ENCODE peak calls at places on chromosomes 5 and 9, in four cellular contexts. One of them, this sample, is unnamed.

GRCh38 chr9:78033870-78034269 is 2.3 kb upstream of the GNAQ start:
- DNase-seq in PC-9: no peak
- DNase-seq in HCT116: no peak
- DNase-seq in SK-N-SH: no peak
- DNase-seq in this sample: no peak

GRCh38 chr5:103243665-103244064 is 14.9 kb upstream of the MACIR start:
- DNase-seq in HCT116: no peak
- DNase-seq in SK-N-SH: no peak
- DNase-seq in PC-9: no peak
- DNase-seq in this sample: no peak

GRCh38 chr5:176573564-176574296 is 24.6 kb downstream of the CDHR2 start:
- DNase-seq in SK-N-SH: peak; percentile 94
- DNase-seq in HCT116: peak; percentile 32
- DNase-seq in PC-9: peak; percentile 62
- DNase-seq in this sample: peak; percentile 74

GRCh38 chr9:629136-629535 is 212.4 kb upstream of the DMRT1 start:
- DNase-seq in SK-N-SH: no peak
- DNase-seq in HCT116: no peak
- DNase-seq in PC-9: no peak
- DNase-seq in this sample: no peak

GRCh38 chr9:86098793-86099694 is at the start of gene GOLM1:
- DNase-seq in HCT116: no peak
- DNase-seq in SK-N-SH: peak; percentile 93
- DNase-seq in PC-9: peak; percentile 77
- DNase-seq in this sample: no peak

GRCh38 chr5:13994606-13995336 is 50.3 kb upstream of the DNAH5 start:
- DNase-seq in PC-9: no peak
- DNase-seq in HCT116: no peak
- DNase-seq in SK-N-SH: no peak
- DNase-seq in this sample: no peak

GRCh38 chr9:110432253-110432652 is 94.6 kb upstream of the TXNDC8 start:
- DNase-seq in SK-N-SH: no peak
- DNase-seq in PC-9: no peak
- DNase-seq in HCT116: no peak
- DNase-seq in this sample: no peak

GRCh38 chr5:107704686-107705389 is 34.1 kb upstream of the EFNA5 start:
- DNase-seq in SK-N-SH: no peak
- DNase-seq in PC-9: no peak
- DNase-seq in HCT116: no peak
- DNase-seq in this sample: no peak

GRCh38 chr9:137407590-137408300 is 15.2 kb downstream of the EXD3 start:
- DNase-seq in SK-N-SH: no peak
- DNase-seq in PC-9: no peak
- DNase-seq in HCT116: no peak
- DNase-seq in this sample: no peak

GRCh38 chr5:91848453-91848852 is 465.3 kb upstream of the ARRDC3 start:
- DNase-seq in PC-9: peak; percentile 31
- DNase-seq in HCT116: peak; percentile 81
- DNase-seq in SK-N-SH: no peak
- DNase-seq in this sample: no peak

GRCh38 chr5:157471709-157472108 is 11.7 kb downstream of the NIPAL4 start:
- DNase-seq in SK-N-SH: peak; percentile 51
- DNase-seq in PC-9: peak; percentile 9
- DNase-seq in HCT116: peak; percentile 34
- DNase-seq in this sample: peak; percentile 61

GRCh38 chr5:116574682-116575634 is at the start of gene SEMA6A:
- DNase-seq in HCT116: peak; percentile 95
- DNase-seq in PC-9: peak; percentile 12
- DNase-seq in SK-N-SH: peak; percentile 90
- DNase-seq in this sample: no peak

GRCh38 chr5:116571568-116572321 is 2.9 kb downstream of the SEMA6A start:
- DNase-seq in PC-9: no peak
- DNase-seq in HCT116: no peak
- DNase-seq in SK-N-SH: peak; percentile 25
- DNase-seq in this sample: no peak

GRCh38 chr5:116572375-116573278 is 2.0 kb downstream of the SEMA6A start:
- DNase-seq in SK-N-SH: peak; percentile 78
- DNase-seq in PC-9: no peak
- DNase-seq in HCT116: no peak
- DNase-seq in this sample: no peak

GRCh38 chr5:116573617-116574431 is 799 bp downstream of the SEMA6A start:
- DNase-seq in PC-9: no peak
- DNase-seq in SK-N-SH: peak; percentile 69
- DNase-seq in HCT116: no peak
- DNase-seq in this sample: no peak

DNA sequence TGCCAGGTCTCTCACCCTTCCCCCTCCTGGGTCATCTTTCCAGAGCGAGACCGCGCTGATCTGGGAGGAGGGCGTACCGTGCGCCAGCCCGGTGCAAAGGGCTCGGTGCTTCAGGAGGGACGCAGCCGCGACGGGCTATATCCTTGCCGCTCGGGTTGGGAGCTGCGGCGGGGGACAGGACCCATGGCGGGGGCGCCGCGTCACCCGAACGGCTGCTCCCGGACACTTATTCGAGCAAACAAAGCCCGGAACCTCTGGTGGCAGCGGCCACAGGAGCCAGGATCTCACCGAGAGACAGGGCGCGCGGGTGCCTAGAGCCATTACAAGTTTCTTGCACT is 1.4 kb downstream of the SEMA6A start:
- DNase-seq in SK-N-SH: peak; percentile 64
- DNase-seq in HCT116: no peak
- DNase-seq in PC-9: no peak
- DNase-seq in this sample: no peak
- H3K4me3 ChIP-seq in SK-N-SH: peak overlapping the region; percentile 56
- H3K4me3 ChIP-seq in HCT116: peak overlapping the region; percentile 70
- H3K4me3 ChIP-seq in PC-9: no peak overlapping the region
- H3K4me3 ChIP-seq in this sample: no peak overlapping the region

GRCh38 chr9:82893549-82893948 is 169.4 kb downstream of the RASEF start:
- DNase-seq in SK-N-SH: no peak
- DNase-seq in PC-9: no peak
- DNase-seq in HCT116: no peak
- DNase-seq in this sample: no peak
- H3K9me2 ChIP-seq in SK-N-SH: no peaks in the 10 kb centered on the region
- H3K9me2 ChIP-seq in PC-9: no peaks in the 10 kb centered on the region
- H3K9me2 ChIP-seq in HCT116: no peaks in the 10 kb centered on the region
- H3K9me2 ChIP-seq in this sample: no peaks in the 10 kb centered on the region

GRCh38 chr9:113879906-113880305 is 3.8 kb downstream of the ZNF618 start:
- DNase-seq in HCT116: no peak
- DNase-seq in SK-N-SH: no peak
- DNase-seq in PC-9: no peak
- DNase-seq in this sample: no peak

GRCh38 chr9:113882181-113882580 is 6.1 kb downstream of the ZNF618 start:
- DNase-seq in SK-N-SH: no peak
- DNase-seq in HCT116: no peak
- DNase-seq in PC-9: no peak
- DNase-seq in this sample: no peak

GRCh38 chr9:113886003-113886324 is 9.9 kb downstream of the ZNF618 start:
- DNase-seq in PC-9: no peak
- DNase-seq in SK-N-SH: no peak
- DNase-seq in HCT116: no peak
- DNase-seq in this sample: no peak

GRCh38 chr9:113885183-113886002 is 9.3 kb downstream of the ZNF618 start:
- DNase-seq in PC-9: no peak
- DNase-seq in SK-N-SH: no peak
- DNase-seq in HCT116: no peak
- DNase-seq in this sample: no peak

DNA sequence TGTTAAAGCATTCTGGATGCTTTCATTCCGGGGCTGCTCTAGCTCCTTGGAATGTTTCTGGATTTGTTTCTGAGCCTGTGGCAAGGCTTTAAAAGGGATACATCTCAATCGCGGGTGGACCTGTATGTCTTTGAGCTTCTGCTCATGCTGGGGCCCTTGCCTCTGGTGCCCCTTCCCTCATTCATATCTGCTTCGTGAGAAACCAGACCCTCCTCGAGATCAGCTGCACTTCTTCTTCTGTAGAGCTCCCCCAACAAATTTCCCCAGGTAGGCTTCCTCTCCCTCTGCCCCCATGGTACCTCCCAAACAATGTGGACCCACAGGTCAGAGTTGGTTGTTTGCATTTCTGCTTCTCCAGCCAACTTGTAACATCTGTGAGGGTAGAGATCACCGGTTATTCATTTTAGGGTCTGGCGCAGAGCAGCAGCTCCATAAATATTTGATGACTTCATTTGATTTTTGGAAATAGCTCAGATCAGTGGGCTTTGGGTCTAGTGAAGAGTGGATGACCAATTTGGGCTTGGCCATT is 6.6 kb downstream of the ZNF618 start:
- DNase-seq in PC-9: no peak
- DNase-seq in HCT116: no peak
- DNase-seq in SK-N-SH: no peak
- DNase-seq in this sample: no peak
- H3K4me1 ChIP-seq in PC-9: no peaks in the 10 kb centered on the region
- H3K4me1 ChIP-seq in HCT116: peaks cover 15% of the 10 kb centered on the region
- H3K4me1 ChIP-seq in SK-N-SH: peaks cover 18% of the 10 kb centered on the region
- H3K4me1 ChIP-seq in this sample: no peaks in the 10 kb centered on the region

DNA sequence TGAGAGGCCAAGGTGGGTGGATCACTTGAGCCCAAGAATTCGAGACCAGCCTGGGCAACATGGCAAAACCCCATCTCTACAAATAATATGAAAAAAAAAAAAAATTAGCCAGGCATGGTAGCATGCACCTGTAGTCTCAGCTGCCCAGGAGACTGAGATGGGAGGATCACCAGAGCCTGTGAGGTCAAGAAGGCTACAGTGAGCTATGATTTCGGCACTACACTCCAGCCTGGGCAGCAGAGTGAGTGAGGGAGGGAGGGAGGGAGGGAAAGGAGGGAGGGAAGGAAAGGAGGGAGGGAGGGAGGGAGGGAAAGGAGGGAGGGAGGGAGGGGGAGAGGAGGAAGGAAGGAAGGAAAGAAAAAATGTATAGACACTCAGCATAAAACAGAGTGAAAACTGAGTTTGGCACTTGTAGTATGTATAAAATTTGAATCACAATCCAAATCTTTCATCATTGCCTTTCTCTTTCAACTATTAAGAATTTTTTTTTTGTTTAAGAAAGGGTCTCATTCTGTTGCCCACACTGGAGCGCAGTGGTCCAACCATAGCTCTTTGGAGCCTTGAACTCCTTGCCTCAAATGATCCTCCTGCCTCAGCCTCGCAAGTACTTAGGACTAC is 27.8 kb downstream of the SERINC5 start:
- DNase-seq in HCT116: no peak
- DNase-seq in PC-9: no peak
- DNase-seq in SK-N-SH: no peak
- DNase-seq in this sample: no peak
- H3K4me3 ChIP-seq in HCT116: no peak overlapping the region
- H3K4me3 ChIP-seq in PC-9: no peak overlapping the region
- H3K4me3 ChIP-seq in SK-N-SH: no peak overlapping the region
- H3K4me3 ChIP-seq in this sample: peak overlapping the region; percentile 14

DNA sequence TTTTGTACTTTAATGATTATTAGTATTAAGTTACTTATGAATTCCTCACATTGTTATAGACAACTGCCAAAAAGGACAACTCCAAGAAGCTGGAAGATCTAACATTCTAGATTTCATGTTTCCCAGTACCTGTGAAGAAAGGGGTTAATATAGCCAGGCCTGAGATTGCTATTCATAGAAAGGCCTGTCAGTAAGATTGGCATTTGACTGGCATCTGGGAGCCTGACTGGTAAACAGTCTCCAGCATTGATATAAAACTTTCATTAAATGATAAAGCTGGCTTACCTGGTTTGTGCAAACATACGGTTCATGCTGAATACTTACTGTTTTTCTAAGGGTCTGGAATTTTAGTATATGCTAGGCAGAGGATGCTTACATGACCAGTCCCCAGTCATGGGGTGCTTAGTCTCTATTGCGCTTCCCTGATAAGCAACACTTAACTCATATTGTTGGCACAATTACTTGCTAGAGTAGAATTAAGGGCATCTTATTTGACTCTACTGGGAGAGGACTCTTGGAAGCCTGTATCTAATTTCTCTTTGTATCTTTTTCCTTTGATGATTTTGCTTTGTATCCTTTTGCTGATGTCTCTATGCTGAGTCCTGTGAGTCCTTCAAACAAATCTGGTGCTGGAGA is 340.4 kb upstream of the SEMA6A start:
- DNase-seq in HCT116: no peak
- DNase-seq in PC-9: no peak
- DNase-seq in SK-N-SH: no peak
- DNase-seq in this sample: no peak
- H3K9me2 ChIP-seq in HCT116: no peaks in the 10 kb centered on the region
- H3K9me2 ChIP-seq in PC-9: no peaks in the 10 kb centered on the region
- H3K9me2 ChIP-seq in SK-N-SH: no peaks in the 10 kb centered on the region
- H3K9me2 ChIP-seq in this sample: no peaks in the 10 kb centered on the region

DNA sequence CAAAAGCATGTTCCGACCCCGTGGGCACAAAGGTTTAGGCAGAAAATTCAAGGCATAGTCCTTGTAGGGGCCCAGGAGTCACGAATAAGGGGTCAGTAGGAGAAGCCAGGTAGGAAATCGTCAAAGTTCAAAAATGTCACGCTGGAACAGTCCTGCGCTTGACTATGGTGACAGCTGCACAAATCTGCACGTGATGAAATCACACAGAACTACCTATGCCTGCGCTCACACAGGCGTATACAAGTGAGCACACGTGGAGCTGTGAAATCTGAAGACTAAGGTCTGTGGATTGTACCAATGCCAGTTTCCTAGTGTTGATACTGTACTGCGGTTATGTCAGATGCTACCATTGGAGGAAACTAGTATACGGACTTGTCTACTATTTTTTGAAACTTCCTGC is 303.1 kb upstream of the PANK3 start:
- DNase-seq in HCT116: no peak
- DNase-seq in PC-9: no peak
- DNase-seq in SK-N-SH: no peak
- DNase-seq in this sample: no peak
- H3K4me1 ChIP-seq in HCT116: no peaks in the 10 kb centered on the region
- H3K4me1 ChIP-seq in PC-9: no peaks in the 10 kb centered on the region
- H3K4me1 ChIP-seq in SK-N-SH: peaks cover 18% of the 10 kb centered on the region
- H3K4me1 ChIP-seq in this sample: peaks cover 16% of the 10 kb centered on the region